ENCODE peak calls at places on chromosomes 5 and 9, in nine cellular contexts. V is D341Med; G is NCI-H1436; A is H54; K is ACHN; X is GM12878; B is SK-MEL-5; U is A172; P is activated naive CD8-positive, alpha-beta T cell treated with anti-CD3 and anti-CD28 coated beads for 36 hours. Y is an unnamed sample.

GRCh38 chr5:2801602-2802525 is 50.4 kb upstream of the IRX2 start:
- DNase-seq in V (no peak), G (no peak), A (no peak), K (no peak), X (no peak), B (no peak), U (no peak), P (no peak), Y (no peak)

GRCh38 chr5:179232091-179232490 is 113.2 kb downstream of the ADAMTS2 start:
- DNase-seq in V (no peak), G (no peak), A (no peak), K (no peak), X (no peak), B (no peak), U (no peak), P (no peak), Y (no peak)

GRCh38 chr9:121963542-121963995 is 129.5 kb downstream of the TTLL11 start:
- DNase-seq in V (no peak), G (no peak), A (no peak), K (no peak), X (no peak), B (no peak), U (peak; percentile 44), P (no peak), Y (no peak)

GRCh38 chr5:40410231-40410861 is 269.4 kb upstream of the PTGER4 start:
- DNase-seq in V (no peak), G (no peak), A (peak; percentile 29), K (no peak), X (no peak), B (peak; percentile 64), U (peak; percentile 87), P (peak; percentile 64), Y (peak; percentile 69)

GRCh38 chr5:53063791-53064190 is 45.8 kb downstream of the MOCS2 start:
- DNase-seq in V (no peak), G (no peak), A (no peak), K (no peak), X (no peak), B (no peak), U (no peak), P (no peak), Y (no peak)

GRCh38 chr5:58187473-58188286 is 272.2 kb downstream of the PLK2 start:
- DNase-seq in V (no peak), G (no peak), A (no peak), K (peak; percentile 19), X (no peak), B (no peak), U (no peak), P (no peak), Y (no peak)

GRCh38 chr5:39006650-39007049 is 67.5 kb downstream of the RICTOR start:
- DNase-seq in V (no peak), G (no peak), A (no peak), K (no peak), X (no peak), B (no peak), U (no peak), P (no peak), Y (peak; percentile 48)

GRCh38 chr9:127920794-127921193 is 4.0 kb upstream of the ST6GALNAC4 start:
- DNase-seq in V (no peak), G (no peak), A (no peak), K (no peak), X (no peak), B (no peak), U (no peak), P (no peak), Y (no peak)

GRCh38 chr5:136799806-136800372 is 434.5 kb upstream of the TRPC7 start:
- DNase-seq in V (no peak), G (no peak), A (no peak), K (no peak), X (no peak), B (no peak), U (no peak), P (no peak), Y (no peak)

GRCh38 chr9:105188746-105189145 is 55.7 kb upstream of the SLC44A1 start:
- DNase-seq in V (no peak), G (no peak), A (no peak), K (no peak), X (no peak), B (peak; percentile 26), U (no peak), P (no peak), Y (peak; percentile 36)

GRCh38 chr9:27152398-27152715 is 43.3 kb downstream of the TEK start:
- DNase-seq in V (no peak), G (no peak), A (no peak), K (no peak), X (no peak), B (no peak), U (no peak), P (no peak), Y (no peak)

GRCh38 chr9:16571127-16571848 is 299.2 kb downstream of the BNC2 start:
- DNase-seq in V (no peak), G (peak; percentile 19), A (no peak), K (no peak), X (no peak), B (no peak), U (no peak), P (no peak), Y (no peak)

GRCh38 chr5:68740204-68740910 is 353.5 kb upstream of the SLC30A5 start:
- DNase-seq in V (no peak), G (peak; percentile 19), A (no peak), K (no peak), X (peak; percentile 33), B (no peak), U (no peak), P (no peak), Y (no peak)

GRCh38 chr5:172097356-172097755 is 90.7 kb downstream of the STK10 start:
- DNase-seq in V (no peak), G (no peak), A (no peak), K (no peak), X (no peak), B (no peak), U (no peak), P (no peak), Y (no peak)

GRCh38 chr5:151660616-151661015 is 26.1 kb downstream of the SPARC start:
- DNase-seq in V (no peak), G (no peak), A (peak; percentile 35), K (peak; percentile 23), X (no peak), B (no peak), U (peak; percentile 85), P (no peak), Y (no peak)

GRCh38 chr5:32342656-32343055 is 29.9 kb upstream of the MTMR12 start:
- DNase-seq in V (no peak), G (peak; percentile 11), A (no peak), K (no peak), X (no peak), B (no peak), U (no peak), P (no peak), Y (no peak)

GRCh38 chr9:136665704-136666363 is 3.1 kb downstream of the EGFL7 start:
- DNase-seq in V (peak; percentile 80), G (no peak), A (peak; percentile 84), K (peak; percentile 23), X (no peak), B (peak; percentile 26), U (no peak), P (peak; percentile 38), Y (no peak)

GRCh38 chr5:123223906-123224305 is 134.9 kb downstream of the PRDM6 start:
- DNase-seq in V (no peak), G (no peak), A (no peak), K (no peak), X (no peak), B (no peak), U (no peak), P (no peak), Y (no peak)

GRCh38 chr9:19048966-19049871 is at the start of gene RRAGA:
- DNase-seq in V (peak; percentile 95), G (peak; percentile 97), A (peak; percentile 89), K (peak; percentile 95), X (peak; percentile 90), B (peak; percentile 95), U (peak; percentile 95), P (peak; percentile 95), Y (peak; percentile 96)

GRCh38 chr9:124747065-124747464 is 24.0 kb downstream of the NR6A1 start:
- DNase-seq in V (no peak), G (no peak), A (no peak), K (no peak), X (no peak), B (no peak), U (no peak), P (no peak), Y (no peak)

GRCh38 chr9:125626187-125626586 is 80.8 kb downstream of the MAPKAP1 start:
- DNase-seq in V (no peak), G (no peak), A (no peak), K (no peak), X (no peak), B (no peak), U (peak; percentile 20), P (no peak), Y (peak; percentile 26)

GRCh38 chr5:59034498-59035186 is 451.8 kb downstream of the RAB3C start:
- DNase-seq in V (peak; percentile 47), G (peak; percentile 24), A (no peak), K (peak; percentile 34), X (no peak), B (peak; percentile 56), U (peak; percentile 35), P (no peak), Y (peak; percentile 65)

GRCh38 chr5:116557669-116558271 is 16.9 kb downstream of the SEMA6A start:
- DNase-seq in V (peak; percentile 37), G (peak; percentile 18), A (no peak), K (peak; percentile 27), X (no peak), B (peak; percentile 62), U (peak; percentile 34), P (no peak), Y (peak; percentile 23)

GRCh38 chr5:164203581-164204225 is 698.3 kb downstream of the MAT2B start:
- DNase-seq in V (no peak), G (no peak), A (no peak), K (no peak), X (no peak), B (peak; percentile 69), U (peak; percentile 28), P (no peak), Y (no peak)

GRCh38 chr5:36435516-36435915 is 133.8 kb upstream of the RANBP3L start:
- DNase-seq in V (no peak), G (no peak), A (no peak), K (no peak), X (no peak), B (no peak), U (no peak), P (no peak), Y (no peak)

GRCh38 chr5:119275873-119276214 is 80.0 kb upstream of the TNFAIP8 start:
- DNase-seq in V (no peak), G (no peak), A (no peak), K (no peak), X (peak; percentile 75), B (no peak), U (no peak), P (peak; percentile 61), Y (no peak)

GRCh38 chr9:116153765-116154333 is at the start of gene PAPPA:
- DNase-seq in V (no peak), G (no peak), A (no peak), K (no peak), X (no peak), B (no peak), U (no peak), P (no peak), Y (no peak)

GRCh38 chr5:79699766-79700400 is 10.2 kb downstream of the CMYA5 start:
- DNase-seq in V (no peak), G (no peak), A (no peak), K (no peak), X (no peak), B (no peak), U (no peak), P (no peak), Y (no peak)

GRCh38 chr5:38465045-38465444 is 91.4 kb downstream of the LIFR start:
- DNase-seq in V (no peak), G (peak; percentile 23), A (no peak), K (no peak), X (no peak), B (no peak), U (no peak), P (no peak), Y (no peak)

GRCh38 chr9:98532574-98532973 is 176.2 kb downstream of the GABBR2 start:
- DNase-seq in V (no peak), G (no peak), A (no peak), K (no peak), X (no peak), B (no peak), U (no peak), P (no peak), Y (no peak)

Y was measured in OCI-M1.